ENCODE peak calls at places on chromosomes 5 and 9, in eight cellular contexts. F is cardiac muscle cell; D is body of pancreas; Q is GM23338; U is fibroblast of lung; Z is PC-3; S is spleen; B is CD8-positive, alpha-beta memory T cell. R is an unnamed sample. For H3K4me1 and H3K36me3, the result is how much of the 10 kb centered on the place peaks cover.

GRCh38 chr5:146751781-146752401 is 126.7 kb downstream of the PPP2R2B start:
- DNase-seq in F (no peak), D (no peak), Q (no peak), U (no peak), Z (no peak), S (no peak), B (peak), R (no peak)

GRCh38 chr9:128635266-128636023 is 21.2 kb downstream of the DYNC2I2 start:
- DNase-seq in F (peak), D (peak), Q (peak), U (peak), Z (peak), S (peak), B (no peak), R (peak)

GRCh38 chr9:16039988-16040761 is 487.3 kb downstream of the CCDC171 start:
- DNase-seq in F (peak), D (no peak), Q (peak), U (peak), Z (peak), S (no peak), B (no peak), R (no peak)

GRCh38 chr9:112659906-112660305 is 58.0 kb downstream of the INIP start:
- DNase-seq in F (no peak), D (no peak), Q (no peak), U (no peak), Z (no peak), S (no peak), B (no peak), R (no peak)

GRCh38 chr5:139443766-139444473 is 4.6 kb upstream of the DNAJC18 start:
- DNase-seq in F (no peak), D (no peak), Q (no peak), U (peak), Z (peak), S (no peak), B (no peak), R (peak)

GRCh38 chr5:1292846-1293415 is 1.9 kb downstream of the TERT start:
- DNase-seq in F (no peak), D (no peak), Q (no peak), U (no peak), Z (no peak), S (peak), B (no peak), R (no peak)

GRCh38 chr9:116476935-116477381 is 210.1 kb upstream of the TRIM32 start:
- DNase-seq in F (peak), D (no peak), Q (no peak), U (no peak), Z (no peak), S (no peak), B (no peak), R (peak)

GRCh38 chr9:94761506-94761905 is 35.0 kb downstream of the AOPEP start:
- DNase-seq in F (no peak), D (no peak), Q (no peak), U (no peak), Z (no peak), S (no peak), B (no peak), R (no peak)

GRCh38 chr9:33687779-33688178 is 107.6 kb upstream of the PRSS3 start:
- DNase-seq in F (peak), D (no peak), Q (no peak), U (peak), Z (no peak), S (no peak), B (no peak), R (no peak)

GRCh38 chr5:124741711-124742496 is 4.5 kb downstream of the ZNF608 start:
- DNase-seq in F (peak), D (peak), Q (peak), U (peak), Z (peak), S (no peak), B (no peak), R (peak)

GRCh38 chr9:19461135-19461534 is 52.3 kb downstream of the ACER2 start:
- DNase-seq in F (no peak), D (no peak), Q (no peak), U (no peak), Z (no peak), S (no peak), B (no peak), R (no peak)

GRCh38 chr9:115413304-115413703 is 295.3 kb upstream of the TNC start:
- DNase-seq in F (no peak), D (no peak), Q (no peak), U (no peak), Z (no peak), S (no peak), B (no peak), R (no peak)

GRCh38 chr9:69027355-69028097 is 8.0 kb upstream of the FXN start:
- DNase-seq in F (peak), D (peak), Q (peak), U (peak), Z (peak), S (no peak), B (peak), R (peak)

GRCh38 chr9:114908796-114909448 is 21.5 kb downstream of the TNFSF8 start:
- DNase-seq in F (no peak), D (no peak), Q (no peak), U (peak), Z (peak), S (no peak), B (no peak), R (no peak)

GRCh38 chr5:93019896-93020295 is 561.1 kb downstream of the NR2F1-AS1 start:
- DNase-seq in F (no peak), D (no peak), Q (no peak), U (no peak), Z (no peak), S (no peak), B (no peak), R (no peak)

GRCh38 chr5:89994266-89994665 is 415.3 kb downstream of the CETN3 start:
- DNase-seq in F (no peak), D (no peak), Q (no peak), U (peak), Z (no peak), S (no peak), B (no peak), R (no peak)

GRCh38 chr9:106885451-106885850 is 22.5 kb downstream of the ZNF462 start:
- DNase-seq in F (peak), D (no peak), Q (no peak), U (peak), Z (peak), S (no peak), B (no peak), R (peak)

GRCh38 chr9:106888992-106889631 is 26.1 kb downstream of the ZNF462 start:
- DNase-seq in F (no peak), D (no peak), Q (peak), U (no peak), Z (no peak), S (no peak), B (no peak), R (no peak)

GRCh38 chr9:106886111-106887046 is 23.4 kb downstream of the ZNF462 start:
- DNase-seq in F (no peak), D (no peak), Q (no peak), U (peak), Z (no peak), S (no peak), B (no peak), R (no peak)

GRCh38 chr9:106883626-106884190 is 20.7 kb downstream of the ZNF462 start:
- DNase-seq in F (no peak), D (no peak), Q (no peak), U (peak), Z (peak), S (no peak), B (no peak), R (peak)

GRCh38 chr9:106887066-106887465 is 24.1 kb downstream of the ZNF462 start:
- DNase-seq in F (no peak), D (no peak), Q (no peak), U (no peak), Z (no peak), S (no peak), B (no peak), R (no peak)
- H3K4me1 ChIP-seq in F (under half), D (under half), Q (half or more), U (under half), Z (under half), S (under half), B (under half), R (under half)

DNA sequence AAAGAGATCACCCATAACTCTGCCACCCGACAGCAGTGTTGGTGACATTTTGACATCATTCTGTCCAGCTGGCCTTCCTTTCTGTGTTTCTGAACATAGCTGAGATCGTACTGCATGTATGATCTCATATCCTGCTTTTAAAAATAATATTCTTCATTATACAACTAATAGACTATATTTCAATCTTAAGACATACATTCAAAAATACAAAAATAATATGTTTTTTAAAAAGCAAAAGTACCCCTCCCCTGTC is 47.7 kb upstream of the RPL26L1 start:
- DNase-seq in F (no peak), D (no peak), Q (no peak), U (no peak), Z (no peak), S (no peak), B (no peak), R (no peak)
- H3K36me3 ChIP-seq in F (under half), D (under half), Q (under half), U (under half), Z (under half), S (half or more), B (under half), R (under half)

GRCh38 chr9:90972057-90972456 is 170.4 kb downstream of the SYK start:
- DNase-seq in F (no peak), D (no peak), Q (no peak), U (no peak), Z (no peak), S (no peak), B (no peak), R (no peak)

GRCh38 chr9:90969021-90969675 is 167.5 kb downstream of the SYK start:
- DNase-seq in F (no peak), D (no peak), Q (no peak), U (no peak), Z (no peak), S (no peak), B (no peak), R (no peak)

GRCh38 chr9:90974007-90974406 is 172.4 kb downstream of the SYK start:
- DNase-seq in F (no peak), D (no peak), Q (no peak), U (peak), Z (peak), S (no peak), B (no peak), R (peak)

GRCh38 chr9:90967171-90967570 is 165.6 kb downstream of the SYK start:
- DNase-seq in F (no peak), D (no peak), Q (peak), U (peak), Z (no peak), S (no peak), B (no peak), R (no peak)

GRCh38 chr9:90970603-90971002 is 169.0 kb downstream of the SYK start:
- DNase-seq in F (no peak), D (no peak), Q (no peak), U (peak), Z (peak), S (no peak), B (no peak), R (no peak)
- H3K4me1 ChIP-seq in F (under half), D (under half), Q (under half), U (under half), Z (under half), S (under half), B (under half), R (under half)

GRCh38 chr9:134494273-134494815 is 147.3 kb upstream of the COL5A1 start:
- DNase-seq in F (no peak), D (no peak), Q (no peak), U (no peak), Z (no peak), S (peak), B (no peak), R (no peak)
- H3K36me3 ChIP-seq in F (under half), D (under half), Q (under half), U (under half), Z (under half), S (under half), B (under half), R (under half)

GRCh38 chr9:121200346-121200745 is 1.3 kb downstream of the RAB14 start:
- DNase-seq in F (no peak), D (no peak), Q (no peak), U (no peak), Z (no peak), S (no peak), B (no peak), R (no peak)

GRCh38 chr9:121201738-121202533 is at the start of gene RAB14:
- DNase-seq in F (peak), D (peak), Q (peak), U (peak), Z (peak), S (peak), B (peak), R (peak)

GRCh38 chr9:121198512-121199042 is 3.1 kb downstream of the RAB14 start:
- DNase-seq in F (no peak), D (no peak), Q (no peak), U (no peak), Z (no peak), S (no peak), B (no peak), R (no peak)

GRCh38 chr9:121201045-121201737 is 478 bp downstream of the RAB14 start:
- DNase-seq in F (peak), D (peak), Q (peak), U (peak), Z (no peak), S (peak), B (peak), R (peak)

GRCh38 chr9:121199921-121200320 is 1.7 kb downstream of the RAB14 start:
- DNase-seq in F (no peak), D (no peak), Q (no peak), U (peak), Z (peak), S (no peak), B (no peak), R (no peak)
- H3K4me1 ChIP-seq in F (under half), D (half or more), Q (under half), U (under half), Z (under half), S (half or more), B (half or more), R (half or more)

DNA sequence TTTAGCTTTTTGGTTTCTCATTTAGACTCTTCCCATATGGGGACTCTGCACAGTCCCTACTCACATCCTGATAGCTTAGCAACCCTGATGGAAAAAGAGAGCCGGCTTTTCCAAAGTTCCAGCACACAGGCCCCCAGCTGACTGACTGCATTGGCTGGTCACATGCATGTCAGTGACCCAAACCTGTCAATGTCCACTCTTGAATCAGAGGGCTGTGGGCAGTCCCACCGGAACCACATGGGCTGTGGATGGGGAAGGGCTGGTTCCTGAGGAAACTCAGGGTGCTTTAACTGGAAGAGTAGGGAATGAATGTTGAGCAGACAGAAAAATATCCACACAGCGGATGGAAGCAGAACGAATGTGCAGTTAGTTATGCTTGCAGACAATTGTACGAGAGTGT is 136.6 kb downstream of the NSG2 start:
- DNase-seq in F (no peak), D (no peak), Q (no peak), U (no peak), Z (no peak), S (no peak), B (no peak), R (no peak)
- H3K36me3 ChIP-seq in F (under half), D (under half), Q (under half), U (under half), Z (under half), S (under half), B (under half), R (under half)

GRCh38 chr5:10621837-10622236 is 58.0 kb downstream of the ANKRD33B start:
- DNase-seq in F (no peak), D (no peak), Q (no peak), U (no peak), Z (no peak), S (no peak), B (no peak), R (no peak)

GRCh38 chr5:10624679-10625078 is 60.8 kb downstream of the ANKRD33B start:
- DNase-seq in F (no peak), D (no peak), Q (no peak), U (no peak), Z (no peak), S (no peak), B (no peak), R (no peak)

GRCh38 chr5:10624244-10624643 is 60.4 kb downstream of the ANKRD33B start:
- DNase-seq in F (no peak), D (no peak), Q (no peak), U (no peak), Z (no peak), S (no peak), B (no peak), R (no peak)

GRCh38 chr5:10623305-10623910 is 59.5 kb downstream of the ANKRD33B start:
- DNase-seq in F (no peak), D (no peak), Q (no peak), U (no peak), Z (no peak), S (no peak), B (no peak), R (no peak)

DNA sequence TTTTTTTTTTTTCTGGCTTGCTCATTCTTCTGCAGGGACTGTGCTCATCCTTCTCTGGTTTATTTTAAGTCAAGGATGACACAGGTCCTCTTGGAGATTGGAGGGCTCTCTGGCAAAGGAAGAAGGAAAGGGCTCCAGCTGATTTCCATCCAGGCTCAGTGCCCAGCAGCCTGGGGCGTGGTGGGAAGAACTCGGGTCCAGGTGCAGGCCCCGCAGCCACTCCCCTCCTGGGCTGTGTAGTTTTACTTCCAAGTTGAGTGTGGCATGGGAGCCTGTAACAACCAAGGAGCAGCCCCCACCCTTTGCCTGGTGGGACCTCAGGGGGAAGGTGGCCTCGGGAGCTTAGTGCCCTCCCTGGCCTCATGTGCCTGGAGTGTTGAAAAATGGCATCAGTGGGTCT is 58.9 kb downstream of the ANKRD33B start:
- DNase-seq in F (no peak), D (no peak), Q (no peak), U (no peak), Z (no peak), S (no peak), B (no peak), R (no peak)
- H3K4me1 ChIP-seq in F (under half), D (under half), Q (under half), U (under half), Z (under half), S (under half), B (under half), R (under half)

DNA sequence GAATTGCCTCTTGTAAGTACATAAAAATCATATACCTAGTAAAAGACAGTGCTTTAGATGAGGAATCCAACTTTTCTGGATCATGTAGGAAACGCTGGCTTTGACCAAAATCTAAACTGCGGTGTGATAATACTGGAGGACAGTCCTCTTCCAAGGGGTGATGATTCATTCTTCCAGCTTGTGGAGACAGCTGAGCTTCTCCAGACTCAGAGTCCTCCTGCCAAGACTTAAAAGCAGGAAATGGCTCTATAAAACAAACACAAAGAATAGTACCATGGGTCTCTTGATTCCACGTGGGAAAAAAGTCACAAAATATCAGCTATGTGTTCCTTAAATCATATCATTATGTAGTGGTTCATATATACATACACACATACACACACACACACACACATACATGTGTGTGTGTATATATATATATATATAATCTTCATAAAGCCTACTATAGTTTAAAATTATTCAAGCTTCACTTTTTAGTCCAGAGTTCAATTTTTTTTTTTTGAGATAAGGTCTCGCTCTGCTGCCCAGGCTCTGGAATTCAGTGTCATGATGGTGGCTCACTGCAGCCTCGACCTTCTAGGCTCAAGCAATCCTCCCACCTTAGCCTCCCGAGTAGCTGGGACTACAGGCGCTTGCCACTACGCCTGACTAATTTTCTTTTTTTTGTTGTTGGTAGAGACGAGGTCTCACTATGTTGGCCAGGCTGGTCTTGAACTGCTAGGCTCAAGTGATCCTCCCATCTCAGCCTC is 65.0 kb downstream of the PKD2L2 start:
- DNase-seq in F (peak), D (no peak), Q (no peak), U (peak), Z (peak), S (no peak), B (no peak), R (peak)
- H3K36me3 ChIP-seq in F (under half), D (under half), Q (under half), U (under half), Z (under half), S (half or more), B (under half), R (half or more)

R was measured in adipocyte.